ENCODE peak calls at places on chromosomes 7 and 10, in nine cellular contexts. T, O, J, P, G, K, R, Z and X are unnamed samples.

GRCh38 chr10:35265435-35265834 is 70.9 kb upstream of the CCNY start:
- DNase-seq in R (no peak), P (no peak), T (no peak), J (no peak), O (no peak), Z (no peak), G (no peak), K (no peak), X (peak; percentile 22)

GRCh38 chr10:1364151-1364910 is 308.1 kb downstream of the WDR37 start:
- DNase-seq in R (no peak), K (no peak), O (no peak), Z (no peak), T (no peak), P (no peak), J (no peak), G (no peak), X (no peak)

GRCh38 chr10:124249196-124249595 is 155.8 kb upstream of the CHST15 start:
- DNase-seq in O (no peak), T (no peak), G (no peak), P (no peak), Z (no peak), R (no peak), J (no peak), K (no peak), X (no peak)

GRCh38 chr10:31697271-31698168 is 231.1 kb downstream of the ARHGAP12 start:
- DNase-seq in K (no peak), G (no peak), Z (peak; percentile 60), O (no peak), J (peak; percentile 20), R (peak; percentile 9), P (peak; percentile 42), T (peak; percentile 10), X (no peak)

GRCh38 chr7:65951837-65952578 is 30.0 kb downstream of the GUSB start:
- DNase-seq in O (no peak), T (no peak), R (peak; percentile 53), G (no peak), J (no peak), P (no peak), Z (no peak), K (no peak), X (no peak)

GRCh38 chr7:74364061-74364460 is 74.9 kb downstream of the CLIP2 start:
- DNase-seq in O (no peak), P (no peak), Z (no peak), G (no peak), R (peak; percentile 15), K (peak; percentile 16), T (no peak), J (no peak), X (peak; percentile 44)

GRCh38 chr10:8902926-8903325 is 848.4 kb downstream of the GATA3 start:
- DNase-seq in G (no peak), J (no peak), Z (no peak), R (no peak), T (no peak), P (no peak), O (no peak), K (no peak), X (no peak)

GRCh38 chr7:18693401-18693800 is 197.9 kb downstream of the HDAC9 start:
- DNase-seq in O (no peak), K (no peak), J (no peak), G (no peak), Z (no peak), P (peak; percentile 73), R (peak; percentile 71), T (peak; percentile 77), X (peak; percentile 30)

GRCh38 chr7:117019786-117020604 is 66.7 kb downstream of the ST7 start:
- DNase-seq in G (no peak), Z (peak; percentile 24), K (peak; percentile 63), T (no peak), J (no peak), R (peak; percentile 59), P (peak; percentile 52), O (no peak), X (peak; percentile 28)

GRCh38 chr7:112213735-112214134 is 7.2 kb downstream of the ZNF277 start:
- DNase-seq in J (no peak), P (no peak), G (no peak), Z (no peak), T (no peak), K (no peak), R (no peak), O (no peak), X (no peak)

GRCh38 chr10:95711492-95711891 is 17.8 kb upstream of the TCTN3 start:
- DNase-seq in K (no peak), J (no peak), G (no peak), Z (no peak), P (no peak), R (no peak), O (no peak), T (no peak), X (no peak)

GRCh38 chr10:7389844-7390243 is 21.0 kb downstream of the SFMBT2 start:
- DNase-seq in Z (no peak), P (no peak), O (no peak), G (no peak), J (no peak), K (no peak), T (no peak), R (no peak), X (no peak)

GRCh38 chr10:118725784-118726507 is 28.8 kb downstream of the CACUL1 start:
- DNase-seq in P (peak; percentile 64), T (no peak), R (peak; percentile 18), G (no peak), O (no peak), J (no peak), K (no peak), Z (no peak), X (no peak)

GRCh38 chr10:73099141-73099540 is 2.5 kb upstream of the P4HA1 start:
- DNase-seq in R (no peak), G (no peak), J (no peak), O (no peak), T (no peak), P (no peak), K (no peak), Z (no peak), X (no peak)

GRCh38 chr10:4151466-4151865 is 366.5 kb upstream of the KLF6 start:
- DNase-seq in R (no peak), G (no peak), T (no peak), J (no peak), K (no peak), P (no peak), Z (no peak), O (no peak), X (peak; percentile 12)
- TF ChIP-seq CTCF in R (peak; percentile 15), G (no peak), T (no peak), J (no peak), K (peak; percentile 15), P (no peak), Z (no peak), O (no peak), X (no peak)

GRCh38 chr7:146175716-146176115 is 59.1 kb downstream of the CNTNAP2 start:
- DNase-seq in R (peak; percentile 18), T (no peak), O (no peak), K (no peak), Z (no peak), J (no peak), G (no peak), P (no peak), X (no peak)
- TF ChIP-seq CTCF in R (no peak), T (no peak), O (no peak), K (peak; percentile 47), Z (no peak), J (no peak), G (no peak), P (no peak), X (no peak)

GRCh38 chr10:113320980-113321379 is 231.9 kb upstream of the HABP2 start:
- DNase-seq in G (no peak), R (no peak), O (no peak), K (no peak), P (no peak), T (no peak), Z (no peak), J (no peak), X (no peak)

GRCh38 chr10:113329121-113329596 is 223.7 kb upstream of the HABP2 start:
- DNase-seq in K (no peak), P (peak; percentile 52), R (peak; percentile 17), J (no peak), Z (no peak), G (no peak), O (no peak), T (peak; percentile 85), X (no peak)

GRCh38 chr10:113322843-113323242 is 230.0 kb upstream of the HABP2 start:
- DNase-seq in G (no peak), K (no peak), O (no peak), J (no peak), T (no peak), R (no peak), P (no peak), Z (no peak), X (no peak)

GRCh38 chr10:113323985-113324384 is 228.9 kb upstream of the HABP2 start:
- DNase-seq in P (no peak), R (no peak), G (no peak), Z (no peak), O (no peak), J (no peak), T (no peak), K (no peak), X (no peak)

GRCh38 chr10:113326160-113327111 is 226.4 kb upstream of the HABP2 start:
- DNase-seq in G (peak; percentile 13), J (no peak), Z (peak; percentile 78), K (no peak), O (no peak), P (no peak), T (peak; percentile 79), R (peak; percentile 94), X (no peak)
- TF ChIP-seq CTCF in G (no peak), J (no peak), Z (no peak), K (peak; percentile 44), O (no peak), P (peak; percentile 20), T (peak; percentile 17), R (peak; percentile 27), X (no peak)

GRCh38 chr7:149853157-149853556 is 15.0 kb downstream of the ZNF862 start:
- DNase-seq in R (no peak), P (no peak), O (no peak), Z (no peak), K (no peak), T (no peak), G (no peak), J (no peak), X (no peak)

GRCh38 chr7:149855368-149856305 is 17.5 kb downstream of the ZNF862 start:
- DNase-seq in J (no peak), R (peak; percentile 38), O (no peak), Z (no peak), K (no peak), P (no peak), G (no peak), T (peak; percentile 41), X (no peak)

GRCh38 chr7:149856583-149856982 is 17.2 kb upstream of the ATP6V0E2 start:
- DNase-seq in R (no peak), O (peak; percentile 39), Z (no peak), K (no peak), P (no peak), T (no peak), G (no peak), J (no peak), X (no peak)

GRCh38 chr7:149851449-149851848 is 13.3 kb downstream of the ZNF862 start:
- DNase-seq in P (no peak), R (no peak), K (no peak), O (no peak), Z (no peak), J (no peak), T (no peak), G (no peak), X (no peak)

GRCh38 chr7:149854611-149855367 is 16.6 kb downstream of the ZNF862 start:
- DNase-seq in G (no peak), P (no peak), Z (no peak), O (no peak), K (no peak), J (peak; percentile 44), T (peak; percentile 5), R (peak; percentile 17), X (no peak)
- TF ChIP-seq CTCF in G (no peak), P (no peak), Z (no peak), O (no peak), K (no peak), J (no peak), T (no peak), R (no peak), X (no peak)